ENCODE peak calls at places on chromosome 12, in seven cellular contexts. M, Q, J, F, E, H and A are unnamed samples.

GRCh38 chr12:21416611-21417121 is 20.8 kb upstream of the PYROXD1 start:
- DNase-seq in M (peak), Q (no peak), J (no peak), F (no peak), E (peak), H (no peak), A (peak)

GRCh38 chr12:19066471-19067001 is 63.0 kb upstream of the PLEKHA5 start:
- DNase-seq in M (no peak), Q (no peak), J (no peak), F (no peak), E (no peak), H (no peak), A (no peak)

GRCh38 chr12:84502907-84503787 is 409.5 kb downstream of the SLC6A15 start:
- DNase-seq in M (peak), Q (no peak), J (peak), F (peak), E (no peak), H (no peak), A (no peak)

GRCh38 chr12:241266-241665 is 21.4 kb downstream of the SLC6A13 start:
- DNase-seq in M (no peak), Q (no peak), J (no peak), F (no peak), E (no peak), H (no peak), A (no peak)

GRCh38 chr12:77047341-77048202 is 17.8 kb downstream of the E2F7 start:
- DNase-seq in M (no peak), Q (no peak), J (no peak), F (no peak), E (no peak), H (no peak), A (no peak)

GRCh38 chr12:54173066-54173726 is 15.6 kb downstream of the SMUG1 start:
- DNase-seq in M (no peak), Q (no peak), J (peak), F (no peak), E (no peak), H (peak), A (no peak)

GRCh38 chr12:124527861-124528561 is 39.4 kb downstream of the NCOR2 start:
- DNase-seq in M (no peak), Q (no peak), J (no peak), F (no peak), E (no peak), H (no peak), A (no peak)

GRCh38 chr12:63949902-63950301 is 105.4 kb downstream of the SRGAP1 start:
- DNase-seq in M (no peak), Q (no peak), J (no peak), F (no peak), E (no peak), H (no peak), A (no peak)

GRCh38 chr12:118035194-118036041 is 18.9 kb downstream of the RFC5 start:
- DNase-seq in M (peak), Q (no peak), J (no peak), F (peak), E (no peak), H (no peak), A (no peak)